ENCODE peak calls at places on chromosomes 13 and 19, in six cellular contexts. One of them, this sample, is unnamed.

GRCh38 chr13:111213964-111214726 is 99.0 kb downstream of the ARHGEF7 start:
- DNase-seq in K562: no peak
- DNase-seq in GM12878: no peak
- DNase-seq in A549: no peak
- DNase-seq in endothelial cell of umbilical vein: no peak
- DNase-seq in HepG2: no peak
- DNase-seq in this sample: peak

GRCh38 chr13:28337196-28338045 is 157.5 kb downstream of the FLT1 start:
- DNase-seq in K562: no peak
- DNase-seq in GM12878: no peak
- DNase-seq in A549: no peak
- DNase-seq in endothelial cell of umbilical vein: peak
- DNase-seq in HepG2: no peak
- DNase-seq in this sample: no peak

GRCh38 chr19:2355168-2356035 is 4.7 kb upstream of the TMPRSS9 start:
- DNase-seq in K562: no peak
- DNase-seq in GM12878: no peak
- DNase-seq in A549: no peak
- DNase-seq in endothelial cell of umbilical vein: no peak
- DNase-seq in HepG2: no peak
- DNase-seq in this sample: no peak

GRCh38 chr19:38669532-38669931 is 22.1 kb downstream of the ACTN4 start:
- DNase-seq in K562: no peak
- DNase-seq in GM12878: no peak
- DNase-seq in A549: no peak
- DNase-seq in endothelial cell of umbilical vein: no peak
- DNase-seq in HepG2: no peak
- DNase-seq in this sample: peak

GRCh38 chr19:55549500-55550320 is 4.4 kb upstream of the SBK3 start:
- DNase-seq in K562: no peak
- DNase-seq in GM12878: no peak
- DNase-seq in A549: peak
- DNase-seq in endothelial cell of umbilical vein: peak
- DNase-seq in HepG2: peak
- DNase-seq in this sample: no peak

GRCh38 chr19:5605362-5605761 is 17.2 kb downstream of the SAFB2 start:
- DNase-seq in K562: no peak
- DNase-seq in GM12878: no peak
- DNase-seq in A549: no peak
- DNase-seq in endothelial cell of umbilical vein: no peak
- DNase-seq in HepG2: no peak
- DNase-seq in this sample: no peak

GRCh38 chr13:113291997-113292862 is 4.8 kb upstream of the LAMP1 start:
- DNase-seq in K562: peak
- DNase-seq in GM12878: no peak
- DNase-seq in A549: no peak
- DNase-seq in endothelial cell of umbilical vein: peak
- DNase-seq in HepG2: no peak
- DNase-seq in this sample: peak

GRCh38 chr13:43653980-43654379 is 132.8 kb downstream of the ENOX1 start:
- DNase-seq in K562: no peak
- DNase-seq in GM12878: no peak
- DNase-seq in A549: no peak
- DNase-seq in endothelial cell of umbilical vein: no peak
- DNase-seq in HepG2: no peak
- DNase-seq in this sample: no peak

GRCh38 chr13:27403252-27403678 is 21.2 kb upstream of the GTF3A start:
- DNase-seq in K562: no peak
- DNase-seq in GM12878: no peak
- DNase-seq in A549: no peak
- DNase-seq in endothelial cell of umbilical vein: no peak
- DNase-seq in HepG2: no peak
- DNase-seq in this sample: no peak

GRCh38 chr19:53785196-53785889 is 38.8 kb downstream of the NLRP12 start:
- DNase-seq in K562: no peak
- DNase-seq in GM12878: no peak
- DNase-seq in A549: no peak
- DNase-seq in endothelial cell of umbilical vein: no peak
- DNase-seq in HepG2: peak
- DNase-seq in this sample: peak

GRCh38 chr19:54383330-54383729 is 18.6 kb upstream of the LAIR1 start:
- DNase-seq in K562: no peak
- DNase-seq in GM12878: no peak
- DNase-seq in A549: no peak
- DNase-seq in endothelial cell of umbilical vein: no peak
- DNase-seq in HepG2: no peak
- DNase-seq in this sample: no peak

GRCh38 chr19:8973501-8974091 is 36.6 kb downstream of the MUC16 start:
- DNase-seq in K562: peak
- DNase-seq in GM12878: no peak
- DNase-seq in A549: peak
- DNase-seq in endothelial cell of umbilical vein: no peak
- DNase-seq in HepG2: no peak
- DNase-seq in this sample: peak

GRCh38 chr13:103289661-103290060 is 223.4 kb upstream of the SLC10A2 start:
- DNase-seq in K562: no peak
- DNase-seq in GM12878: no peak
- DNase-seq in A549: no peak
- DNase-seq in endothelial cell of umbilical vein: no peak
- DNase-seq in HepG2: no peak
- DNase-seq in this sample: no peak

GRCh38 chr19:4473708-4474503 is 1.8 kb downstream of the HDGFL2 start:
- DNase-seq in K562: no peak
- DNase-seq in GM12878: no peak
- DNase-seq in A549: no peak
- DNase-seq in endothelial cell of umbilical vein: no peak
- DNase-seq in HepG2: no peak
- DNase-seq in this sample: no peak

GRCh38 chr13:51324714-51325440 is 14.6 kb upstream of the SERPINE3 start:
- DNase-seq in K562: no peak
- DNase-seq in GM12878: no peak
- DNase-seq in A549: no peak
- DNase-seq in endothelial cell of umbilical vein: no peak
- DNase-seq in HepG2: no peak
- DNase-seq in this sample: no peak

GRCh38 chr13:93670858-93671257 is 444.3 kb downstream of the GPC6 start:
- DNase-seq in K562: no peak
- DNase-seq in GM12878: no peak
- DNase-seq in A549: no peak
- DNase-seq in endothelial cell of umbilical vein: no peak
- DNase-seq in HepG2: no peak
- DNase-seq in this sample: no peak

GRCh38 chr13:24178847-24179845 is 18.6 kb downstream of the SPATA13 start:
- DNase-seq in K562: no peak
- DNase-seq in GM12878: no peak
- DNase-seq in A549: no peak
- DNase-seq in endothelial cell of umbilical vein: peak
- DNase-seq in HepG2: no peak
- DNase-seq in this sample: no peak

GRCh38 chr13:51590966-51591627 is 6.8 kb downstream of the WDFY2 start:
- DNase-seq in K562: peak
- DNase-seq in GM12878: no peak
- DNase-seq in A549: peak
- DNase-seq in endothelial cell of umbilical vein: peak
- DNase-seq in HepG2: peak
- DNase-seq in this sample: peak

GRCh38 chr19:14511245-14511625 is 7.0 kb downstream of the DNAJB1 start:
- DNase-seq in K562: no peak
- DNase-seq in GM12878: no peak
- DNase-seq in A549: no peak
- DNase-seq in endothelial cell of umbilical vein: no peak
- DNase-seq in HepG2: no peak
- DNase-seq in this sample: no peak

GRCh38 chr19:41376241-41376997 is at the start of gene TMEM91:
- DNase-seq in K562: no peak
- DNase-seq in GM12878: no peak
- DNase-seq in A549: no peak
- DNase-seq in endothelial cell of umbilical vein: peak
- DNase-seq in HepG2: no peak
- DNase-seq in this sample: no peak

DNA sequence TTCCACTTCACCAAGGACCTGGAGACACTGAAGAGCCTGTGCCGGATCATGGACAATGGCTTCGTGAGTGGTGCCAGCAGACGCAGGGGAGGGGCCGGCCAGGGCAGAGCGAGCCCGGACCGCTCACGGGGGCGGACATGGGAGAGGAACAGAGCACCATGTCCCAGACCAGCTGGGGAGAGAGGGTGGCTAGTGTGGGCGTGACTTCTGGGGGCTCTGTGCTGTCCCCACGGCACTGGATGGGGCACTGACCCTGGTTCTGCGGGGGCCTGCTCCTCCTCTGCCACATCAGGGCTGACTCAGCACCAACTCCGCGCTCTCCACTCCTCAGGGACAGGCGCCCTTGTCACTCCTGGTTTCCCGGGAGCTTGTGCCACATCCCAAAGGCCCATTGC is 7.6 kb downstream of the PTOV1 start:
- DNase-seq in K562: no peak
- DNase-seq in GM12878: no peak
- DNase-seq in A549: no peak
- DNase-seq in endothelial cell of umbilical vein: no peak
- DNase-seq in HepG2: no peak
- DNase-seq in this sample: no peak
- TF ChIP-seq MAX in K562: no peak
- TF ChIP-seq MAX in GM12878: no peak
- TF ChIP-seq MAX in A549: no peak
- TF ChIP-seq MAX in endothelial cell of umbilical vein: no peak
- TF ChIP-seq MAX in HepG2: no peak
- TF ChIP-seq MAX in this sample: no peak

GRCh38 chr13:96984061-96984508 is 10.2 kb downstream of the OXGR1 start:
- DNase-seq in K562: peak
- DNase-seq in GM12878: peak
- DNase-seq in A549: no peak
- DNase-seq in endothelial cell of umbilical vein: peak
- DNase-seq in HepG2: no peak
- DNase-seq in this sample: no peak
- TF ChIP-seq MYC in K562: no peak
- TF ChIP-seq MYC in GM12878: no peak
- TF ChIP-seq MYC in A549: no peak
- TF ChIP-seq MYC in endothelial cell of umbilical vein: no peak
- TF ChIP-seq MYC in HepG2: no peak
- TF ChIP-seq MYC in this sample: no peak

DNA sequence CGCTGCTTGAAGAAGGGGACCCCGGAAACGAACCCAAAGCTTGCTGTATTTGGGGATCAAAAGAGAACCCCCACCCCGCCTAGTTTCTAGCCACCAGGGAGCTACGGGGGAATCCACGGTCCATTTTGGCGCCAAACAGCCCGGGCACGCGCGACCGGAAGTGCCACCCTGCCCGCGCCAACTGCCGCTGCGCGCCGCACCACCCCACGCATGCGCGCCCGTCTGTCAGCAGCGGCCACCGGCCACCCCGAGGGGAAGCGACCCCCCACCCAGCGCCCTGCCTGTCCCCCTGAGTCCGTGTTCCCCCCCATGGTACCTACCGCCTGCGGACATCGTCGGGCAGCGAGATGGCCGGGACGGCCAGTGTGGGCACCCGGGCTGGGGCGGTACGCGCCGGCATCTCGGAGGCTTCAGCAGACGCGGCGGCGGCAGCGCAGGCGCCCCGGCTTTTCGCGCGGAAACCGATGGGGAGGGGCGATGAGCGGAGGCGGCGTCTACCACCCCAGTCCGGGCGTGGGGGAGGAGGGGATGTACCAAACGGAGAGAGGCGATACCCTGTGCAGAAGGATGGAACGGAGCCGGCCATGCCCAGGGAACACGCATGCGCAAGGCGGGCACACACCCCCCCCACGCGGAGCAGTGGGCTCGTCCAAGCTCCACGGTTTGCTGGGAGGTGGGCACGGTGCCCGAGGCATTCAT is at the start of gene DNMT1:
- DNase-seq in K562: peak
- DNase-seq in GM12878: peak
- DNase-seq in A549: peak
- DNase-seq in endothelial cell of umbilical vein: peak
- DNase-seq in HepG2: peak
- DNase-seq in this sample: peak
- TF ChIP-seq POLR2A in K562: peak
- TF ChIP-seq POLR2A in GM12878: peak
- TF ChIP-seq POLR2A in A549: peak
- TF ChIP-seq POLR2A in endothelial cell of umbilical vein: peak
- TF ChIP-seq POLR2A in HepG2: peak
- TF ChIP-seq POLR2A in this sample: peak

DNA sequence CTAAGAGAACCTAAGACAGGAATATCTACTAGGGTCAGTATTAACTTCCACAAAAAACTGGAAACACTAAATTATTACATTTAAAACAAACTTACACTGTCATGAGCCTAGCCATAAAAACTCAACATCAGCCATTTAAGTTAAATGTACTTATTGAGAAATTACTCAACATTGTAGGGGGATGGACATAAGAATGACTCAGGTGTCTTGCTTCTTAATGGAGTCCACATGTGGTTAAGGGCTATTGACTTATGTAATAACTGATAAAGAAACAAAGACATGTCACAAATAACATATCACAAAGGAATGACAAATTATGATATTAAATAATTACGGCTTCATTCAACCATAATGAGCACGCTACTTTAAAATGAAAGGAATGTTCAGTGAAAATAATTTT is 36.2 kb downstream of the CLDN10 start:
- DNase-seq in K562: no peak
- DNase-seq in GM12878: no peak
- DNase-seq in A549: no peak
- DNase-seq in endothelial cell of umbilical vein: no peak
- DNase-seq in HepG2: no peak
- DNase-seq in this sample: peak
- TF ChIP-seq MAX in K562: no peak
- TF ChIP-seq MAX in GM12878: no peak
- TF ChIP-seq MAX in A549: no peak
- TF ChIP-seq MAX in endothelial cell of umbilical vein: no peak
- TF ChIP-seq MAX in HepG2: no peak
- TF ChIP-seq MAX in this sample: no peak

DNA sequence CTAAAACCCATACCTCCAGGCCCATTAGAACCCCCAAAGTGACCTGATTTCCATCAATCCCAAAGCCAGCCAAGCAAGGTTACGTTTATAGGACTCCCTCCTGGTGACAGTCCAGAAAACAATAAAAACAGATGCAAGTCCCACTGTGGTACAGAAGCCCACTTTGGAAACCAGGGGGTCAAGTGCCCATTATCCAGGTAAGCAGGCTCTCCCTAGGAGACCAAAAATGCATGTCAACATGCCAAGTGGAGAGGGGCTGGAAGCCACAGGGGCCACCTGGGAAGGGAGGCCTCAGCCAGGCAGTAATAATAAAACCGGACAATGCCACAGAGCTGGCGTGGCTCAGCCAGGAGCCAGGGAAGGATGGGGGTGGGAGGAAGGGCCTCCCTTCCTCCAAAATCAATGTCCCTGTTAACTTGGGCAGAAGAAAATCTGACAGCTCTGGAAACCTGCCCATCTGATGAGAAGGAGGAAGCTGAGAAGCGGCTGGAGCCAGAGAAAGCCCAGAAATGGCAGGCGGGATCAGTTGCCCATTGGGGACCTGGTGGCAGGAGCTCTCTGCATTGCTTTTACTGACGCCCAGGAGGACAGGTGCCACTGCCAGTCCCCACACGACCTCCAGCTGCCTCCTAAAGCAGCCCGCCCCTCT is 160.4 kb downstream of the ZIC5 start:
- DNase-seq in K562: no peak
- DNase-seq in GM12878: no peak
- DNase-seq in A549: no peak
- DNase-seq in endothelial cell of umbilical vein: no peak
- DNase-seq in HepG2: no peak
- DNase-seq in this sample: no peak
- TF ChIP-seq MYC in K562: no peak
- TF ChIP-seq MYC in GM12878: no peak
- TF ChIP-seq MYC in A549: no peak
- TF ChIP-seq MYC in endothelial cell of umbilical vein: no peak
- TF ChIP-seq MYC in HepG2: no peak
- TF ChIP-seq MYC in this sample: no peak